ENCODE peak calls at places on chromosomes 11 and 22, in four cellular contexts. R is cardiac muscle cell, I is neural progenitor cell, N is IMR-90. L is an unnamed sample. For H3K4me1, the result is how much of the 10 kb centered on the place peaks cover.

GRCh38 chr22:30252411-30253204 is 6.0 kb upstream of the LIF start:
- DNase-seq in N (no peak), I (no peak), R (no peak), L (no peak)

GRCh38 chr11:106520146-106520912 is 442.9 kb downstream of the AASDHPPT start:
- DNase-seq in R (peak), N (no peak), I (no peak), L (no peak)

GRCh38 chr22:37203354-37204044 is 8.8 kb downstream of the SSTR3 start:
- DNase-seq in N (no peak), R (no peak), I (no peak), L (no peak)

GRCh38 chr11:71530602-71531001 is 3.5 kb downstream of the KRTAP5-7 start:
- DNase-seq in I (no peak), R (no peak), N (no peak), L (no peak)

GRCh38 chr11:109914809-109915653 is 178.2 kb upstream of the ZC3H12C start:
- DNase-seq in R (peak), N (peak), I (no peak), L (no peak)

GRCh38 chr22:41401781-41402648 is 20.3 kb downstream of the TEF start:
- DNase-seq in R (peak), I (peak), N (peak), L (peak)

GRCh38 chr11:6232899-6233298 is 1.5 kb downstream of the FHIP1B start:
- DNase-seq in N (no peak), R (no peak), I (no peak), L (no peak)

GRCh38 chr22:30459206-30460052 is 12.4 kb downstream of the SEC14L3 start:
- DNase-seq in I (peak), N (peak), R (peak), L (no peak)

GRCh38 chr11:100004541-100004940 is 682.5 kb upstream of the ARHGAP42 start:
- DNase-seq in R (peak), I (no peak), N (no peak), L (no peak)

GRCh38 chr11:8092587-8093424 is 11.8 kb downstream of the TUB start:
- DNase-seq in N (peak), I (peak), R (peak), L (peak)

GRCh38 chr11:12017865-12018453 is 9.5 kb upstream of the DKK3 start:
- DNase-seq in R (peak), I (no peak), N (peak), L (no peak)

GRCh38 chr22:50258361-50259292 is 2.9 kb downstream of the MAPK12 start:
- DNase-seq in I (no peak), R (no peak), N (no peak), L (peak)

GRCh38 chr22:29096736-29097669 is 24.2 kb downstream of the KREMEN1 start:
- DNase-seq in R (no peak), I (peak), N (peak), L (no peak)

GRCh38 chr11:126024143-126024542 is 38.5 kb downstream of the CDON start:
- DNase-seq in I (no peak), R (no peak), N (no peak), L (no peak)

GRCh38 chr22:37032535-37033460 is 13.3 kb downstream of the MPST start:
- DNase-seq in I (no peak), N (peak), R (peak), L (peak)

GRCh38 chr22:27181537-27181936 is 524.1 kb downstream of the MIAT start:
- DNase-seq in N (no peak), I (no peak), R (no peak), L (no peak)

GRCh38 chr11:130295657-130296056 is 19.1 kb downstream of the ZBTB44 start:
- DNase-seq in N (no peak), I (peak), R (no peak), L (no peak)

GRCh38 chr22:33350391-33350955 is 292.3 kb upstream of the SYN3 start:
- DNase-seq in I (no peak), R (no peak), N (no peak), L (no peak)

GRCh38 chr22:21837184-21837979 is 30.1 kb downstream of the MAPK1 start:
- DNase-seq in N (peak), I (peak), R (peak), L (no peak)

GRCh38 chr22:45922661-45923060 is 54.3 kb downstream of the WNT7B start:
- DNase-seq in N (no peak), I (no peak), R (no peak), L (peak)
- H3K4me1 ChIP-seq in N (under half), I (under half), R (under half), L (under half)

DNA sequence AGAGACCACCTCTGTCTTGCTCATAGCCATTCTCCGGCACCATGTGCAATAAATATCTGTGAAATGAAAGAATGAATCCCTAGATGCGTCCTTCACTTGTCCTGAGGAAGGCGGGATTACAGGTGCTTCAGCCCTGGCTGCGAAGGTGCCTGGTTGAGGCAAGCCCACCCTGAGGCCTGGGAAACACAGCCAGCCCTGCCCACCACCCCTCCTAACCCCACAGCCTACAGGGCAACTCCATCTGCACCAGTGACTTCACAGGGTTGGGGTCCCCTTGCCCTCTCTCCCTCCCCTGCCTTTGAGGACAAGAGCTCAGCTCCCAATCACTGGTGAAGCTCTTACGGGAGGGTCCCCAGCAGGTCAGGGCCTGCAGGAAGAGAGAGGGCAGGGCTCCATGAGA is 17.5 kb upstream of the SCGB1A1 start:
- DNase-seq in I (no peak), N (no peak), R (no peak), L (no peak)
- H3K4me1 ChIP-seq in I (under half), N (under half), R (under half), L (under half)

GRCh38 chr11:36056160-36056751 is 112.4 kb downstream of the LDLRAD3 start:
- DNase-seq in N (peak), I (peak), R (peak), L (peak)
- H3K4me1 ChIP-seq in N (under half), I (under half), R (under half), L (under half)

GRCh38 chr22:24555496-24556253 is at the start of gene SNRPD3:
- DNase-seq in I (peak), R (peak), N (peak), L (peak)

GRCh38 chr22:24550902-24551229 is 4.1 kb downstream of the GUCD1 start:
- DNase-seq in R (no peak), I (no peak), N (no peak), L (no peak)

GRCh38 chr22:24555160-24555495 is 190 bp upstream of the GUCD1 start:
- DNase-seq in N (peak), I (peak), R (peak), L (peak)

GRCh38 chr22:24553597-24554315 is 1.2 kb downstream of the GUCD1 start:
- DNase-seq in I (peak), N (peak), R (no peak), L (no peak)

DNA sequence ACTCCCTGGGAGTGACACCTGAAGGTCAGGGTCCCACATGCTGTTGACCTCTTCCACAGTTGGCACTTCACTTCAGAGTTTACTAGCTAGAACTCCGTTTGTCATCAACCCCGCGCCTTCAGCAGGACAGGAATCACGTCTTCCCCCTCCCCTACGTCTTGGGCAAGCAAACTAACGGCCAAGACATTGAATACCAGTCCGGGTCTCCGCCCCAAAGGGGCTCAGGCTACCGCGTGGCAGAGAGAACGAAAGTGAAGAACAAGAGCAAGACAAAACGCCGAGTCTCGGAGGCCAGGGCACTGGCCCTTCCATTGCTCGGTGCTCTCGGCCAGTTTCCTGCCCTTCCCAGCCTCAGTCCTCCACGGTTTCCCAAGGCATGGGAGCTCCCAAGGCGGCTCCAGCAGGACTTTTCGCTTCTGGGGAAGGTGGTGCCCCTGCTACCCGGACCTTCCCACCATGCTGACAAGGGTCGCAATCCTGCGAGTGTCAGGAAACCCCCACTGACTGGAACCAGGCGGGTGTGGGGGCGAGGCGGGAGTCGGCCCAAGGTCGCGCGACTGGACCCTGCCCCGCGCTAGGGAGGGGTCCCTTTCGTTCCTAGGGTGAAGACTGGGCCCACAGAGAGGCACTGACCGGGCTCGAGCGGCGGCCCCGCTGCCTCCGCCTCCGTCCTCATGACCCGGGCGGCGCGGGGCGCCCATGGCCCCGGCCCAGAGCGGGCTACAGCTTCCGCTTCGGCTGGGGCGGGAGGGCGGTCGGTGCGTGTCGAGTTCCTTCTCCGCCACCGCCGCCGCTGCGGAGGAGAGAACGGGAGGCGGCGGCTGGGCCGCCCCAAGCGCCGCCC is at the start of gene GUCD1:
- DNase-seq in R (peak), I (peak), N (peak), L (no peak)
- H3K4me1 ChIP-seq in R (under half), I (under half), N (under half), L (under half)

DNA sequence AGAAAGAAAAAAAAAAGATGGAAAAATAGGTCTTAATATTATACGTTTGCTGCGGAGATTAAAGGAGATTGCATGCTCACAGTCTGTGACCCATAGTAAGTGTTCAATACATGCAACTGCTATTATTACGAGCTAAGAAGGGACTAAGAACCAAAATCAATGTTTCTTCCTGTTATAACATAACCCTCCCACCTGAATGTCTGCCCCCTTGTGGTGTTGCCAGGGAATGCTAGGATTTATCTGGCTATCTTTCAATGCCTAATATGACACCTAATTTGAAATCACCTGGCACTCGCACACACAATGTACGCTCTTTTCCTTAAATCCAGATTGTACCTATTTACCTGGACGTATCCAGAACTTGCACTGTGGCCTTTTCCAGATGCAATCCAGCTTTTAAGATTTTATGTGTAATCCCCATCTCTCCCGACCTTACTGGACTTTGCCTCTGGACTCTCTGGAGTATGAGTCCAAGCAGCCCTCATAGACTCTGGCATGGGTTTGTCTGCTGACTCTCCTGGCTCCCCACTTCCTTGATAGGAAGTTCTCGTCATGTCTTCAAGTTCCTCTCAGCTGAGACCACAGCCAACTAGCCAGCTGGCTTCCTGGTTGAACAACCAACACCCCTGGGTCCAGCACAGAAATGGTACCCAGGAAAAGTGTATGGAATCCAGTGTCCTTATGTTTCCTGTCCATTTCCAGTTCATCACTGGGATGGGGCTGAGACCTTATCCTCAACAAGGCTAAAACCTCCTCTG is 151.5 kb downstream of the CCDC34 start:
- DNase-seq in R (no peak), N (no peak), I (no peak), L (no peak)
- H3K4me1 ChIP-seq in R (under half), N (under half), I (under half), L (under half)

GRCh38 chr11:3166268-3167142 is 1.4 kb upstream of the OSBPL5 start:
- DNase-seq in I (peak), N (no peak), R (no peak), L (no peak)
- H3K4me1 ChIP-seq in I (under half), N (under half), R (under half), L (under half)

GRCh38 chr11:4040461-4040860 is 54.1 kb upstream of the RRM1 start:
- DNase-seq in I (no peak), N (no peak), R (no peak), L (no peak)
- H3K4me1 ChIP-seq in I (under half), N (under half), R (under half), L (under half)

L was measured in upper lobe of left lung.